ENCODE peak calls at places on chromosomes 1 and 21, in six cellular contexts. Z is endodermal cell, V is body of pancreas, E is tibial nerve, S is psoas muscle, A is neuronal stem cell. X is an unnamed sample.
A peak's percentile ranks its signal among the peaks of the same experiment; 100 is the strongest.

GRCh38 chr1:53982034-53982761 is 35.8 kb downstream of the LDLRAD1 start:
- DNase-seq in E (peak; percentile 15), S (peak; percentile 30), A (peak; percentile 23), Z (peak; percentile 90), V (peak; percentile 53), X (peak; percentile 68)

GRCh38 chr1:169161512-169162194 is 55.2 kb downstream of the ATP1B1 start:
- DNase-seq in A (no peak), S (no peak), Z (no peak), V (peak; percentile 15), E (no peak), X (no peak)

GRCh38 chr1:38991638-38992449 is 768 bp downstream of the AKIRIN1 start:
- DNase-seq in V (peak; percentile 31), E (no peak), S (peak; percentile 34), Z (peak; percentile 76), A (peak; percentile 35), X (peak; percentile 66)

GRCh38 chr1:171185064-171185463 is at the start of gene FMO2:
- DNase-seq in S (no peak), E (peak; percentile 27), A (no peak), Z (no peak), V (peak; percentile 8), X (no peak)

GRCh38 chr1:78096976-78097375 is 51.2 kb downstream of the GIPC2 start:
- DNase-seq in S (no peak), Z (no peak), A (no peak), V (no peak), E (no peak), X (no peak)

GRCh38 chr1:160704250-160704649 is 7.4 kb downstream of the CD48 start:
- DNase-seq in E (peak; percentile 11), S (no peak), Z (no peak), A (no peak), V (peak; percentile 62), X (no peak)

GRCh38 chr1:47416319-47417128 is 439 bp downstream of the FOXE3 start:
- DNase-seq in V (no peak), Z (peak; percentile 74), E (no peak), S (no peak), A (peak; percentile 21), X (no peak)

GRCh38 chr1:2088434-2088833 is 38.2 kb downstream of the PRKCZ start:
- DNase-seq in S (no peak), Z (no peak), A (no peak), V (peak; percentile 34), E (no peak), X (no peak)

GRCh38 chr1:161088587-161089110 is 709 bp downstream of the NECTIN4 start:
- DNase-seq in V (peak; percentile 58), Z (peak; percentile 35), S (no peak), E (no peak), A (no peak), X (no peak)

GRCh38 chr1:201614262-201615015 is 75.5 kb downstream of the NAV1 start:
- DNase-seq in E (no peak), S (no peak), Z (peak; percentile 95), V (no peak), A (peak; percentile 58), X (no peak)

DNA sequence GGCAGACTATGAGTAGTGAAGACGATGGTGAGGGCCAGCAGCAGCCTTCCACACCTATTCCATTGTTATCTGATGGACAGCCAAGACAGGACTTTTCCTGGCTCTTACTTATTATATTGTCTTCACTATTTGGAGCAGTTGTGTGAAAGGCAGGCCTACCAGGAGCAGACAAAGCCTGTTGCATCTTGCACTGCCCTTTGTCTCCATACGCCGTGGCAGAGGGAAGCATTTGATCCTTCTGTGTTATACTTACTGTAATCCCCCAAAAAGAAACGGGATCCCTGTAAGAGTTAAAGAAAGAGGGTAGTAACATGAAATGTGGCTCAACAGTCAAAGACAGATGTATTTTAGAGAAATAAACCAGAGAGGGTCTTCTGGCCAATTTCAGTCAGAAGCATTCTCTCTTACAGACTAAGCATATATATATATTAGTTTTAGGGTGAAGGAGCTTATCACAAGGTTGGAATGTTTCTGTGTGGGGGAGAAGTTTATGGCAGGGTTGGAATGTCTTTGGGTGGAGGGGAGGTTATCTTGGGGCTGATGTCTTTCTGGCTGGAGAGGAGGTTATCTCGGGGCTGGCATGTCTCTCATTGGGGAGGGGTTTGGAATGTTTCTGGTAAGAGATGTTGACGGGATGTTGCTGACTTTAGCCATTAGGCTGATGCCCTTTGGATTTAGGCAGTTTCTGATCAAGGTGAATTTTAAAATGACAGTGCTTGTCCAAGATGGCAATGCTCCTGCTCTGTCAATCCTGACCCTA is 23.4 kb upstream of the HSD3B1 start:
- DNase-seq in Z (peak; percentile 48), E (no peak), A (no peak), S (no peak), V (no peak), X (no peak)
- H3K27ac ChIP-seq in Z (no peak overlapping the region), E (no peak overlapping the region), A (no peak overlapping the region), S (no peak overlapping the region), V (no peak overlapping the region), X (no peak overlapping the region)

DNA sequence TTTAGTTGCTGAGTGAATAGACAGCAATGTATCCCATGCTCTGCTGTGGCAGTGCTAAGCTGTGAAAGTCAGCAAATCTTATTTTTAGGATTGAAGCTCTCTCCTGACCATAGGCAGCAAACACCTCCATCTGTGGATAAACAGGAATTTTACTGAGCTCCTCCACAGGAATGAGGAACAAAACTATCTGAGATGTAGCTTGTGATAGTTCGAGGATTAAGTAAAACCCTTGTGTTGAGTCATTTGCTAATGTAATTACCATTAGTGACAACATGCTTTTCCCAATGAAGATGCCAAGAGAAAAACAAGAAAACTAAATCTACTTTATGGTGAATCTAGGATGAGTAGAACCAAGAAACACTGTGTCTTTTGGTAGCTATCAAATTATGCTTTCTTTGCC is 122.7 kb downstream of the CLEC20A start:
- DNase-seq in Z (no peak), E (no peak), A (no peak), V (no peak), S (no peak), X (no peak)
- H3K36me3 ChIP-seq in Z (no peaks in the 10 kb centered on the region), E (no peaks in the 10 kb centered on the region), A (no peaks in the 10 kb centered on the region), V (no peaks in the 10 kb centered on the region), S (no peaks in the 10 kb centered on the region), X (no peaks in the 10 kb centered on the region)

GRCh38 chr1:12461764-12462163 is 156.2 kb downstream of the DHRS3 start:
- DNase-seq in S (no peak), E (no peak), V (no peak), Z (no peak), A (no peak), X (no peak)
- H3K27ac ChIP-seq in S (peak overlapping the region; percentile 63), E (peak overlapping the region; percentile 54), V (peak overlapping the region; percentile 93), Z (no peak overlapping the region), A (no peak overlapping the region), X (peak overlapping the region; percentile 41)

GRCh38 chr21:46397211-46397905 is 61.3 kb upstream of the DIP2A start:
- DNase-seq in A (no peak), V (no peak), E (no peak), S (peak; percentile 57), Z (no peak), X (no peak)

GRCh38 chr21:46393941-46394818 is 64.5 kb upstream of the DIP2A start:
- DNase-seq in V (peak; percentile 34), E (no peak), Z (no peak), A (no peak), S (peak; percentile 23), X (no peak)

GRCh38 chr21:46392921-46393320 is 65.8 kb upstream of the DIP2A start:
- DNase-seq in A (no peak), Z (no peak), V (peak; percentile 43), E (peak; percentile 12), S (peak; percentile 83), X (no peak)

GRCh38 chr21:46393451-46393940 is 65.2 kb upstream of the DIP2A start:
- DNase-seq in A (no peak), Z (no peak), E (no peak), S (peak; percentile 43), V (no peak), X (no peak)

GRCh38 chr21:46394819-46395152 is 63.9 kb upstream of the DIP2A start:
- DNase-seq in Z (no peak), S (peak; percentile 54), E (no peak), A (no peak), V (no peak), X (no peak)
- H3K36me3 ChIP-seq in Z (peaks cover 53% of the 10 kb centered on the region), S (no peaks in the 10 kb centered on the region), E (peaks cover 9% of the 10 kb centered on the region), A (peaks cover 33% of the 10 kb centered on the region), V (no peaks in the 10 kb centered on the region), X (peaks cover 88% of the 10 kb centered on the region)

GRCh38 chr1:27139980-27140379 is 14.9 kb downstream of the SLC9A1 start:
- DNase-seq in S (no peak), A (no peak), Z (no peak), E (no peak), V (no peak), X (no peak)
- H3K27ac ChIP-seq in S (no peak overlapping the region), A (no peak overlapping the region), Z (no peak overlapping the region), E (no peak overlapping the region), V (no peak overlapping the region), X (no peak overlapping the region)

GRCh38 chr1:152982076-152982475 is 1.8 kb upstream of the SPRR1A start:
- DNase-seq in V (no peak), S (no peak), Z (no peak), E (no peak), A (no peak), X (no peak)

GRCh38 chr1:152981181-152981871 is 2.6 kb upstream of the SPRR1A start:
- DNase-seq in V (no peak), A (no peak), S (no peak), E (no peak), Z (no peak), X (no peak)

GRCh38 chr1:152980676-152981075 is 3.2 kb upstream of the SPRR1A start:
- DNase-seq in S (no peak), E (no peak), A (no peak), Z (no peak), V (no peak), X (no peak)

GRCh38 chr1:152983743-152984142 is at the start of gene SPRR1A:
- DNase-seq in V (no peak), A (no peak), E (no peak), Z (no peak), S (no peak), X (no peak)

GRCh38 chr1:152983234-152983633 is 647 bp upstream of the SPRR1A start:
- DNase-seq in Z (no peak), S (no peak), A (no peak), E (no peak), V (no peak), X (no peak)
- H3K36me3 ChIP-seq in Z (no peaks in the 10 kb centered on the region), S (no peaks in the 10 kb centered on the region), A (no peaks in the 10 kb centered on the region), E (no peaks in the 10 kb centered on the region), V (no peaks in the 10 kb centered on the region), X (no peaks in the 10 kb centered on the region)